ENCODE peak calls at places on chromosomes 3 and 15, in four cellular contexts. O is upper lobe of right lung, X is tibial artery, W is A673. E is an unnamed sample. For H3K4me1, the result is how much of the 10 kb centered on the place peaks cover.

GRCh38 chr3:189419022-189419421 is 212.2 kb upstream of the TP63 start:
- DNase-seq in W (no peak), X (no peak), O (no peak), E (no peak)

GRCh38 chr15:87871130-87871737 is 385.3 kb downstream of the NTRK3 start:
- DNase-seq in X (no peak), W (no peak), O (no peak), E (no peak)

GRCh38 chr3:46717447-46718231 is at the start of gene PRSS50:
- DNase-seq in X (peak), W (no peak), O (peak), E (no peak)

GRCh38 chr3:132262956-132263355 is 54.3 kb upstream of the ACP3 start:
- DNase-seq in X (no peak), W (no peak), O (no peak), E (no peak)

GRCh38 chr15:67133738-67134576 is 68.6 kb downstream of the SMAD3 start:
- DNase-seq in O (no peak), W (no peak), X (peak), E (no peak)

GRCh38 chr3:27721717-27722564 is at the start of gene EOMES:
- DNase-seq in X (no peak), W (peak), O (no peak), E (no peak)

GRCh38 chr15:27674826-27675225 is 424.3 kb downstream of the OCA2 start:
- DNase-seq in W (no peak), O (no peak), X (no peak), E (no peak)

GRCh38 chr15:57735891-57736290 is 29.4 kb downstream of the POLR2M start:
- DNase-seq in W (no peak), X (no peak), O (no peak), E (no peak)

GRCh38 chr15:75451674-75452363 is at the start of gene SIN3A:
- DNase-seq in X (peak), W (peak), O (peak), E (peak)

GRCh38 chr15:75452968-75453702 is 1.6 kb upstream of the SIN3A start:
- DNase-seq in O (peak), W (peak), X (peak), E (peak)

GRCh38 chr15:75453703-75454470 is 2.4 kb upstream of the SIN3A start:
- DNase-seq in W (peak), X (peak), O (peak), E (peak)

GRCh38 chr15:75451202-75451673 is 252 bp downstream of the SIN3A start:
- DNase-seq in O (no peak), W (no peak), X (no peak), E (no peak)

GRCh38 chr15:75452364-75452967 is 976 bp upstream of the SIN3A start:
- DNase-seq in W (peak), X (peak), O (peak), E (peak)
- H3K4me1 ChIP-seq in W (under half), X (under half), O (under half), E (under half)

GRCh38 chr15:31302778-31303433 is 23.7 kb upstream of the KLF13 start:
- DNase-seq in X (peak), W (no peak), O (peak), E (no peak)

GRCh38 chr15:31300208-31300661 is 26.4 kb upstream of the KLF13 start:
- DNase-seq in X (peak), O (peak), W (no peak), E (peak)

GRCh38 chr15:31301687-31301990 is 25.0 kb upstream of the KLF13 start:
- DNase-seq in X (no peak), W (no peak), O (no peak), E (no peak)

GRCh38 chr15:31299588-31300207 is 26.9 kb upstream of the KLF13 start:
- DNase-seq in W (no peak), X (peak), O (peak), E (peak)

GRCh38 chr15:31300981-31301686 is 25.5 kb upstream of the KLF13 start:
- DNase-seq in O (peak), X (peak), W (no peak), E (peak)
- H3K4me1 ChIP-seq in O (under half), X (under half), W (under half), E (under half)

DNA sequence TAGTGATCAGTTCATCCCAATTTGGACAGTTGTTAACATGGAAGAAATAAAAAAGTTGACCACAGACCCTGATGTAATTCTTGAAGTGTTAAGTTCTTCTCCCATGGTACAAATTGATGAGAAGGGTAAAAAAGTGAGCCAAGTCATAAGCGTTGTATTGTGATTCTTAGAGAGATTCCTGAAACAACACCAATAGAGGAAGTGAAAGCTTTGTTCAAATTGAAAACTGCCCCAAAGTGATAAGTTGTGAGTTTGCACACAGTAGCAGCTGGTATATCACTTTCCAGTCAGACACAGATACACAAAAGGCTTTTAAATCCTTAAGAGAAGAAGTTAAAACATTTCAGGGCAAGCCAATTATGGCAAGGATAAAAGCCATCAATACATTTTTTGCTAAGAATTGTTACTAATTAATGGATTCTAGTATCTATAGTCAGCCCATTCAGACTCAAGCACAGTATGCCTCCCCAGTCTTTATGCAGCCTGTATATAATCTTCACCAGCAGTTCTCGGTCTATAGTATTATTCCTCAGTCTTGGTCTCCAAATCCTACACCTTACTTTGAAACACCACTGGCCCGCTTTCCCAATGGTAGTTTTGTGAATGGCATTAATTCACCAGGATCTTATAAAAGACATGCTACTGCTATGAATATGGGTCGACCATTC is 38.2 kb downstream of the CDIN1 start:
- DNase-seq in W (no peak), O (no peak), X (no peak), E (no peak)
- H3K4me1 ChIP-seq in W (under half), O (under half), X (under half), E (under half)

GRCh38 chr3:151315846-151316245 is 774 bp downstream of the GPR87 start:
- DNase-seq in O (no peak), W (no peak), X (no peak), E (no peak)
- H3K4me1 ChIP-seq in O (under half), W (under half), X (under half), E (under half)

DNA sequence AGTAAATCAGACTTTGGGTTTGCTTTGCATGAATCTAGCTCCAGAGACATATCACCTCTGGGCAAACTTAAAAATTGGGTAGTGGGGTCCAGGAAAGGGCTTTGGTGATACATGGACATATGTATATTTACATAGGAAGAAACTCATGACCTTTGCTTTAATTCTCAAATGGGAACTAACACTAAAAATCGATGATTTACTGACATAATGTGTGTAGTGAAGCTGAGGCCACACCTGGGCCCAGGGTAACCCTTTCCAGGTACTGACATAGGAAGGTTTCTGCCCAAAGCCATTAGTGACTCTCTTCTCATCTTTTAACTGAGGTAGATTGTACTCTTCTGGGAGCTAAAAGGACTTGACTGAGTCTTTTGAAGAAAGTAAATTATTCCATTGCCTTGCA is 411.2 kb upstream of the TBL1XR1 start:
- DNase-seq in O (no peak), W (no peak), X (no peak), E (no peak)
- H3K4me1 ChIP-seq in O (under half), W (under half), X (under half), E (under half)

GRCh38 chr15:78879517-78880241 is 7.0 kb downstream of the MORF4L1 start:
- DNase-seq in W (no peak), X (no peak), O (no peak), E (no peak)

GRCh38 chr15:78880828-78881227 is 8.1 kb downstream of the MORF4L1 start:
- DNase-seq in X (no peak), O (no peak), W (no peak), E (no peak)

GRCh38 chr15:78880242-78880533 is 7.5 kb downstream of the MORF4L1 start:
- DNase-seq in X (no peak), O (no peak), W (no peak), E (no peak)

GRCh38 chr15:78875107-78875914 is 2.6 kb downstream of the MORF4L1 start:
- DNase-seq in X (no peak), O (no peak), W (no peak), E (no peak)

DNA sequence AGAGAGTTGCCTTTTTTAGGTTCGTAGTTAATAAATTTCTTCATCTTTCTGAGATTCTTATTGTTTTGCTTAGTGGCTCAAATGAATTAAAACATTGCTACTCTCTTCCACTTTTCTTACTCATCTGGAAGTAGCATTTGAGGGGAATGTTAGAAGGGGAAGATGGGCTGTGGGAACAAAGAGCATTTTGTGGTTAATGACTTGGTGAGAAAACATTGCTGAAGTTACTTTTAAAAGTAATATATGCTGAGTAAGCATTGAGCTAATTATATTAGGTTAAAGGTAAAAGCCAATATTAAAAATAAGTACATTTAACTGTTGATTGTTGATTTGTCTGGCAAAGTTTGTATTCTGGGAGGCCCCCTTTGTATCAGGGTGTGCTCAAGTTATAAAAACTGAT is 5.7 kb downstream of the MORF4L1 start:
- DNase-seq in W (no peak), O (no peak), X (no peak), E (no peak)
- H3K4me1 ChIP-seq in W (under half), O (half or more), X (half or more), E (half or more)

GRCh38 chr15:31302029-31302657 is 24.5 kb upstream of the KLF13 start:
- DNase-seq in W (no peak), X (no peak), O (peak), E (no peak)
- H3K4me1 ChIP-seq in W (under half), X (under half), O (under half), E (under half)